ENCODE peak calls at places on chromosome 5, in ten cellular contexts. F is HL-60; K is NCI-H1092; T is HEK293T; X is activated CD8-positive, alpha-beta memory T cell treated with anti-CD3 and anti-CD28 coated beads for 48 hours; V is HuH-7; C is DMS153; I is stimulated activated CD8-positive, alpha-beta memory T cell treated with anti-CD3 and anti-CD28 coated beads, Interleukin-15, amount 100 ng/mL, for 48 hours; G is A549; W is substantia nigra. P is an unnamed sample.

GRCh38 chr5:166581827-166582226 is 1709.6 kb upstream of the WWC1 start:
- DNase-seq in X (no peak), C (no peak), V (no peak), G (no peak), W (no peak), T (no peak), F (no peak), K (no peak), I (no peak), P (no peak)

GRCh38 chr5:150655221-150655620 is 5.8 kb upstream of the MYOZ3 start:
- DNase-seq in X (no peak), G (no peak), V (no peak), F (no peak), T (no peak), K (no peak), W (no peak), C (no peak), I (no peak), P (no peak)

GRCh38 chr5:11048760-11049159 is 287.7 kb upstream of the DAP start:
- DNase-seq in T (no peak), X (no peak), F (no peak), C (no peak), V (no peak), G (peak), I (no peak), K (no peak), W (no peak), P (no peak)

GRCh38 chr5:440413-441180 is 2.4 kb upstream of the EXOC3 start:
- DNase-seq in V (no peak), T (no peak), G (no peak), W (no peak), C (no peak), I (no peak), X (no peak), K (no peak), F (peak), P (peak)

GRCh38 chr5:68365894-68366293 is 150.3 kb downstream of the PIK3R1 start:
- DNase-seq in I (no peak), K (no peak), T (no peak), F (no peak), W (no peak), C (no peak), G (no peak), V (no peak), X (no peak), P (no peak)

GRCh38 chr5:136192526-136193395 is at the start of gene SMIM32:
- DNase-seq in K (peak), X (no peak), V (peak), I (no peak), T (no peak), G (no peak), F (no peak), W (no peak), C (no peak), P (no peak)

GRCh38 chr5:107478068-107478641 is 192.6 kb downstream of the EFNA5 start:
- DNase-seq in C (no peak), X (no peak), I (no peak), G (no peak), V (no peak), K (no peak), W (no peak), T (no peak), F (no peak), P (no peak)

GRCh38 chr5:156326718-156327259 is at the start of gene SGCD:
- DNase-seq in T (no peak), W (peak), G (peak), I (no peak), F (no peak), C (no peak), X (no peak), V (peak), K (no peak), P (no peak)

P was measured in AML-193.